ENCODE peak calls at places on chromosomes 3 and 15, in four cellular contexts. E is GDM1, B is NCI-H1092, L is LoVo. D is an unnamed sample.

GRCh38 chr15:68609618-68610017 is 30.8 kb downstream of the CORO2B start:
- DNase-seq in E (no peak), B (no peak), L (no peak), D (no peak)

GRCh38 chr3:24137958-24138875 is 193.1 kb downstream of the NR1D2 start:
- DNase-seq in E (no peak), B (peak), L (peak), D (no peak)

GRCh38 chr15:89359471-89360293 is 25.1 kb upstream of the POLG start:
- DNase-seq in E (no peak), B (no peak), L (no peak), D (no peak)

GRCh38 chr15:25243800-25244097 is 195.1 kb downstream of the UBE3A start:
- DNase-seq in E (no peak), B (no peak), L (no peak), D (no peak)

GRCh38 chr3:48845170-48845569 is 2.5 kb downstream of the PRKAR2A start:
- DNase-seq in E (no peak), B (no peak), L (no peak), D (no peak)

GRCh38 chr15:93610944-93611343 is 521.9 kb upstream of the RGMA start:
- DNase-seq in E (no peak), B (no peak), L (no peak), D (no peak)

GRCh38 chr3:115758076-115758763 is 134.9 kb downstream of the GAP43 start:
- DNase-seq in E (no peak), B (peak), L (no peak), D (no peak)

GRCh38 chr3:38039899-38040261 is 872 bp downstream of the DLEC1 start:
- DNase-seq in E (peak), B (no peak), L (no peak), D (peak)

GRCh38 chr15:89332446-89332845 is 2.2 kb downstream of the POLG start:
- DNase-seq in E (no peak), B (no peak), L (no peak), D (no peak)

GRCh38 chr15:39719109-39719508 is 63.5 kb downstream of the FSIP1 start:
- DNase-seq in E (no peak), B (no peak), L (no peak), D (no peak)

GRCh38 chr3:126051741-126052140 is 32.2 kb downstream of the SLC41A3 start:
- DNase-seq in E (no peak), B (no peak), L (no peak), D (no peak)

GRCh38 chr3:189049458-189050231 is 122.1 kb upstream of the TPRG1 start:
- DNase-seq in E (no peak), B (no peak), L (no peak), D (no peak)

GRCh38 chr15:27017168-27017809 is 46.3 kb downstream of the GABRG3 start:
- DNase-seq in E (peak), B (peak), L (peak), D (no peak)

GRCh38 chr3:179509701-179510100 is 53.0 kb upstream of the ACTL6A start:
- DNase-seq in E (no peak), B (no peak), L (no peak), D (no peak)

GRCh38 chr15:65038428-65038827 is 6.8 kb upstream of the SLC51B start:
- DNase-seq in E (no peak), B (no peak), L (no peak), D (no peak)

GRCh38 chr15:58505581-58505980 is 73.8 kb downstream of the LIPC start:
- DNase-seq in E (no peak), B (no peak), L (peak), D (no peak)

GRCh38 chr3:8983026-8983425 is 19.8 kb upstream of the RAD18 start:
- DNase-seq in E (no peak), B (no peak), L (no peak), D (no peak)

GRCh38 chr3:129078510-129078909 is 17.9 kb downstream of the GP9 start:
- DNase-seq in E (no peak), B (no peak), L (no peak), D (no peak)

D was measured in SIG-M5.